ENCODE peak calls at places on chromosomes 4 and X, in seven cellular contexts. Y is OCI-LY7, P is mammary epithelial cell, B is fibroblast of lung, N is foreskin fibroblast, O is small intestine, M is thyroid gland. A is an unnamed sample.
A peak's percentile ranks its signal among the peaks of the same experiment; 100 is the strongest.

GRCh38 chr4:112348488-112349158 is 51.5 kb downstream of the ALPK1 start:
- DNase-seq in B (peak; percentile 67), M (peak; percentile 76), P (peak; percentile 76), O (no peak), Y (no peak), N (peak; percentile 95), A (no peak)

GRCh38 chrX:64394874-64395567 is at the start of gene MTMR8:
- DNase-seq in P (peak; percentile 62), N (peak; percentile 28), O (peak; percentile 70), M (peak; percentile 76), Y (peak; percentile 85), B (no peak), A (peak; percentile 88)

GRCh38 chrX:23787745-23788118 is 4.8 kb downstream of the SAT1 start:
- DNase-seq in N (no peak), O (no peak), P (no peak), M (no peak), B (no peak), Y (no peak), A (no peak)

GRCh38 chrX:155874571-155875244 is 6.4 kb upstream of the VAMP7 start:
- DNase-seq in O (no peak), M (no peak), N (peak; percentile 23), B (no peak), P (no peak), Y (no peak), A (no peak)

GRCh38 chr4:75673959-75674328 is 733 bp upstream of the G3BP2 start:
- DNase-seq in P (no peak), O (no peak), B (peak; percentile 62), N (peak; percentile 19), Y (peak; percentile 16), M (no peak), A (no peak)

GRCh38 chr4:153267915-153268694 is 63.9 kb downstream of the TRIM2 start:
- DNase-seq in B (no peak), O (no peak), P (no peak), Y (no peak), N (no peak), M (peak; percentile 76), A (no peak)

GRCh38 chr4:15423285-15423711 is 4.5 kb upstream of the C1QTNF7 start:
- DNase-seq in B (no peak), M (no peak), P (no peak), O (no peak), Y (no peak), N (no peak), A (peak; percentile 7)

GRCh38 chr4:36775544-36775943 is 469.0 kb upstream of the NWD2 start:
- DNase-seq in Y (no peak), B (no peak), N (no peak), O (no peak), M (no peak), P (no peak), A (no peak)

GRCh38 chr4:122044496-122044895 is 92.6 kb upstream of the TRPC3 start:
- DNase-seq in P (no peak), M (no peak), N (peak; percentile 23), B (no peak), Y (no peak), O (no peak), A (no peak)

GRCh38 chr4:169254546-169254983 is 16.2 kb downstream of the SH3RF1 start:
- DNase-seq in P (peak; percentile 45), B (peak; percentile 90), Y (no peak), M (peak; percentile 52), N (peak; percentile 92), O (peak; percentile 20), A (no peak)

GRCh38 chr4:1725521-1725920 is 4.2 kb downstream of the TACC3 start:
- DNase-seq in M (no peak), N (no peak), Y (no peak), B (no peak), O (no peak), P (no peak), A (no peak)

GRCh38 chr4:1721666-1722550 is 587 bp downstream of the TACC3 start:
- DNase-seq in B (no peak), N (no peak), M (no peak), Y (peak; percentile 66), O (no peak), P (no peak), A (no peak)

GRCh38 chr4:1722551-1723071 is 1.3 kb downstream of the TACC3 start:
- DNase-seq in Y (no peak), M (no peak), B (no peak), N (peak; percentile 35), P (no peak), O (no peak), A (no peak)

GRCh38 chr4:1721003-1721665 is at the start of the genes TACC3 and TMEM129:
- DNase-seq in O (peak; percentile 99), Y (peak; percentile 98), M (peak; percentile 98), N (peak; percentile 97), B (peak; percentile 85), P (peak; percentile 98), A (peak; percentile 98)

DNA sequence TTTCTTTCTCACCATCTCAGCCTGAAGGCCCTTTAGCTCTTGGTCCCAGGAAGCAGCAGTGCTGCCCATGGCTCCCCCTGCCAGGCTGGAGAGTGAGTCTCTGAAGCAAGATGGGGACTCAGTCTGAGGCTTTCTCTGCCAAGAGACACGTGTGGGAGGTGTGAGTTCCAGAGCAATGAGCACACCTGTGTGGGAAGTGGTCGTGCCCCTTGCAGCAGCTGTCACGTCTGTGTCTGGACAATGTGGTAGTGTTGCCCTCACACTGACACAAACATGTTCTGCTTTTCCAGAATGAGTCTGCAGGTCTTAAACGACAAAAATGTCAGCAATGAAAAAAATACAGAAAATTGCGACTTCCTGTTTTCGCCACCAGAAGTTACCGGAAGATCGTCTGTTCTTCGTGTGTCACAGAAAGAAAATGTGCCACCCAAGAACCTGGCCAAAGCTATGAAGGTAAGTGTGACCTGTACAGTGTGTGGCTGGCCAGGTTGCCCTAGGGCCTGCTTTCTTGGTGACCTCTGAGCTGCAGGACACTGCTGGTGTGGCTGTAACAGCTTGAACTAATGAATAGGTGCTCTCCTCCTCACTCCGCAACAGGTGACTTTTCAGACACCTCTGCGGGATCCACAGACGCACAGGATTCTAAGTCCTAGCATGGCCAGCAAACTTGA is 1.9 kb downstream of the TACC3 start:
- DNase-seq in P (no peak), O (no peak), N (no peak), Y (peak; percentile 94), M (no peak), B (peak; percentile 10), A (peak; percentile 65)
- H3K4me3 ChIP-seq in P (no peak overlapping the region), O (no peak overlapping the region), N (peak overlapping the region; percentile 57), Y (peak overlapping the region; percentile 94), M (no peak overlapping the region), B (no peak overlapping the region), A (peak overlapping the region; percentile 80)

DNA sequence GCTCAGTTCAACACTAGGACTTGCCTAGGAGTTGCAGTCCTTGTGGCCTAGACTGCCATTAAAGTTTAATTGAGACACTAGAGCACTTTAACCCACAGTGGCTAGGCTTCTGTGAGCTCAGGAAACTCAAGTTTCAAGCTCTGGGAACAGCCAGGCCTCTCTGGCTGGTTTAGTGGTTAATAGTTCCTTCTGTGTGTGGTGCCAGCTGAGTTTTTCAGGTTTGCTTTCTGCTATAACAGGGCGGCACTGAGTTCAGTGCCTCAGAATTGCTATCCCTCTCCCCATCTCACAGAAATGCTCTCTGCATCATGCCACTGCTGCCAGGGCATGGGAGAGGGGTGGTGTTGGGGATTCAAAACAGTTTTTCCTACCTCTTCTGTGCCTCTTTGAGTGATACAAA is 15.9 kb downstream of the MMAA start:
- DNase-seq in Y (no peak), B (no peak), P (no peak), N (no peak), M (no peak), O (no peak), A (no peak)
- H3K4me3 ChIP-seq in Y (no peak overlapping the region), B (no peak overlapping the region), P (no peak overlapping the region), N (no peak overlapping the region), M (no peak overlapping the region), O (no peak overlapping the region), A (no peak overlapping the region)

DNA sequence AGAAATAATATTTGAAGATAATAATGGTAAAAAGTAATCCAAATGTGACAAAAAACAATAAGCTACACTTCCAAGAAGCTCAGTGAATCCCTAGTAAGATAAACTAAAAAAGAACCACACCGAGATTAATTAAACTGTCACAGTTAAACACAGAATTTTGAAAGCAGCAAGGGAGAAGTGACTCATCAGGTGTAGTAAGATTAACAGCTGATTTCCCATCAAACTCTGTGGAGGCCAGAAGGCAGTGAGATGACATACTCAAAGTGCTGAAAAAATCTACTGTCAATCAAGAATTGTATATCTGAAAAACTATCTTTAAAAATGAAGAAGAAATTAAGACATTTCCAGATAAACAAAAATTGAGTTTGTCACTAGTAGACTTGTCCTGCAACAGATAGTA is 35.3 kb downstream of the STK32B start:
- DNase-seq in P (no peak), M (no peak), O (no peak), B (peak; percentile 3), Y (no peak), N (no peak), A (no peak)
- H3K4me3 ChIP-seq in P (no peak overlapping the region), M (no peak overlapping the region), O (no peak overlapping the region), B (no peak overlapping the region), Y (no peak overlapping the region), N (no peak overlapping the region), A (no peak overlapping the region)

GRCh38 chr4:137609693-137610450 is 77.6 kb upstream of the PCDH18 start:
- DNase-seq in M (no peak), N (peak; percentile 26), O (no peak), B (peak; percentile 39), P (no peak), Y (no peak), A (no peak)
- H3K4me3 ChIP-seq in M (no peak overlapping the region), N (peak overlapping the region; percentile 24), O (no peak overlapping the region), B (peak overlapping the region; percentile 35), P (no peak overlapping the region), Y (no peak overlapping the region), A (no peak overlapping the region)

GRCh38 chr4:143402776-143403550 is 66.3 kb downstream of the GAB1 start:
- DNase-seq in O (no peak), Y (peak; percentile 75), B (no peak), N (peak; percentile 19), P (no peak), M (no peak), A (peak; percentile 44)
- H3K4me3 ChIP-seq in O (no peak overlapping the region), Y (peak overlapping the region; percentile 60), B (no peak overlapping the region), N (no peak overlapping the region), P (no peak overlapping the region), M (no peak overlapping the region), A (no peak overlapping the region)

GRCh38 chr4:38085394-38086150 is 125.4 kb downstream of the PTTG2 start:
- DNase-seq in B (no peak), O (no peak), Y (no peak), N (no peak), P (no peak), M (no peak), A (no peak)

GRCh38 chr4:38089961-38090360 is 129.8 kb downstream of the PTTG2 start:
- DNase-seq in O (no peak), P (no peak), Y (no peak), B (no peak), N (no peak), M (no peak), A (no peak)

GRCh38 chr4:38084984-38085383 is 124.8 kb downstream of the PTTG2 start:
- DNase-seq in M (no peak), B (no peak), O (no peak), N (no peak), Y (no peak), P (no peak), A (no peak)

GRCh38 chr4:38088321-38088720 is 128.1 kb downstream of the PTTG2 start:
- DNase-seq in Y (no peak), O (no peak), N (no peak), P (no peak), B (no peak), M (no peak), A (no peak)

GRCh38 chr4:38086515-38087226 is 126.5 kb downstream of the PTTG2 start:
- DNase-seq in Y (no peak), N (no peak), M (no peak), O (no peak), P (no peak), B (no peak), A (no peak)
- H3K4me3 ChIP-seq in Y (no peak overlapping the region), N (no peak overlapping the region), M (no peak overlapping the region), O (no peak overlapping the region), P (no peak overlapping the region), B (no peak overlapping the region), A (no peak overlapping the region)